ENCODE peak calls at places on chromosomes 7 and 10, in eight cellular contexts. L, E, G, H, Q, C, S and Z are unnamed samples.

GRCh38 chr7:32518534-32519140 is 23.3 kb downstream of the AVL9 start:
- DNase-seq in S (peak; percentile 27), C (no peak), Q (no peak), L (no peak), G (no peak), E (no peak), H (no peak), Z (no peak)

GRCh38 chr10:97463363-97464132 is 17.6 kb downstream of the ZDHHC16 start:
- DNase-seq in Q (no peak), S (peak; percentile 74), E (no peak), H (peak; percentile 65), L (no peak), C (peak; percentile 44), G (no peak), Z (peak; percentile 33)

GRCh38 chr10:126101744-126102143 is 205.4 kb downstream of the FANK1 start:
- DNase-seq in S (no peak), G (no peak), L (no peak), H (no peak), E (no peak), C (no peak), Q (no peak), Z (no peak)

GRCh38 chr10:88538038-88538437 is 45.1 kb downstream of the RNLS start:
- DNase-seq in H (no peak), C (no peak), S (no peak), L (no peak), Q (no peak), G (no peak), E (no peak), Z (no peak)

GRCh38 chr7:91265693-91266066 is 1.4 kb downstream of the FZD1 start:
- DNase-seq in Q (no peak), C (no peak), S (peak; percentile 56), L (no peak), E (no peak), G (no peak), H (no peak), Z (no peak)

GRCh38 chr10:132036153-132036886 is 29.4 kb upstream of the JAKMIP3 start:
- DNase-seq in E (no peak), G (no peak), S (peak; percentile 46), H (peak; percentile 31), L (no peak), Q (no peak), C (no peak), Z (no peak)

GRCh38 chr10:94038024-94038423 is 44.3 kb downstream of the PLCE1 start:
- DNase-seq in Q (no peak), S (no peak), G (no peak), H (no peak), C (no peak), E (no peak), L (no peak), Z (no peak)

GRCh38 chr7:136897676-136898075 is 29.2 kb downstream of the CHRM2 start:
- DNase-seq in L (no peak), C (no peak), S (no peak), G (no peak), H (no peak), Q (no peak), E (no peak), Z (no peak)

GRCh38 chr7:95906871-95907270 is 134.5 kb downstream of the DYNC1I1 start:
- DNase-seq in Q (no peak), C (no peak), S (no peak), L (no peak), H (no peak), E (no peak), G (no peak), Z (no peak)

GRCh38 chr7:115038158-115038557 is 116.3 kb downstream of the MDFIC start:
- DNase-seq in E (no peak), Q (no peak), G (no peak), L (no peak), S (no peak), H (no peak), C (no peak), Z (no peak)

GRCh38 chr10:128763588-128763987 is 637.4 kb upstream of the MKI67 start:
- DNase-seq in G (no peak), C (no peak), S (no peak), E (no peak), L (no peak), H (no peak), Q (no peak), Z (no peak)

GRCh38 chr10:103476046-103476768 is 2.8 kb downstream of the CALHM3 start:
- DNase-seq in H (peak; percentile 46), E (no peak), G (no peak), C (no peak), Q (no peak), S (no peak), L (no peak), Z (peak; percentile 15)

GRCh38 chr7:98913612-98914011 is 35.3 kb downstream of the TRRAP start:
- DNase-seq in Q (no peak), C (no peak), E (no peak), H (no peak), G (no peak), S (no peak), L (no peak), Z (no peak)

GRCh38 chr10:96719850-96720421 is 378 bp downstream of the PIK3AP1 start:
- DNase-seq in H (peak; percentile 75), Q (peak; percentile 7), L (no peak), G (peak; percentile 18), S (no peak), C (peak; percentile 59), E (peak; percentile 13), Z (peak; percentile 69)

GRCh38 chr7:154855366-154855765 is 147.6 kb downstream of the PAXIP1 start:
- DNase-seq in S (no peak), L (no peak), G (no peak), Q (no peak), E (no peak), H (no peak), C (no peak), Z (no peak)

GRCh38 chr7:45885264-45885882 is 2.9 kb upstream of the IGFBP1 start:
- DNase-seq in G (no peak), C (no peak), E (no peak), L (no peak), S (no peak), Q (no peak), H (no peak), Z (no peak)

GRCh38 chr10:3787001-3787400 is 2.0 kb upstream of the KLF6 start:
- DNase-seq in L (no peak), H (no peak), Q (no peak), E (no peak), S (no peak), G (no peak), C (no peak), Z (no peak)

GRCh38 chr7:28076421-28077163 is 104.0 kb downstream of the JAZF1 start:
- DNase-seq in L (no peak), H (no peak), S (no peak), C (no peak), G (no peak), Q (no peak), E (no peak), Z (no peak)

GRCh38 chr7:101137651-101138148 is 10.8 kb downstream of the SERPINE1 start:
- DNase-seq in H (no peak), G (no peak), L (no peak), Q (no peak), E (no peak), C (no peak), S (no peak), Z (no peak)

GRCh38 chr7:55413442-55413841 is 48.3 kb downstream of the LANCL2 start:
- DNase-seq in E (no peak), H (no peak), S (peak; percentile 66), L (no peak), C (no peak), Q (no peak), G (no peak), Z (no peak)

GRCh38 chr7:121259826-121260225 is 69.0 kb upstream of the WNT16 start:
- DNase-seq in G (no peak), E (no peak), S (no peak), Q (no peak), C (no peak), L (no peak), H (no peak), Z (no peak)

GRCh38 chr10:60913091-60913490 is 30.9 kb downstream of the RHOBTB1 start:
- DNase-seq in G (no peak), Q (no peak), S (no peak), L (no peak), C (no peak), E (no peak), H (no peak), Z (no peak)

GRCh38 chr10:67772894-67773511 is 65.0 kb downstream of the DNAJC12 start:
- DNase-seq in L (no peak), Q (no peak), E (no peak), H (no peak), S (no peak), C (no peak), G (no peak), Z (no peak)

GRCh38 chr10:50416885-50417284 is 165.6 kb upstream of the ASAH2 start:
- DNase-seq in G (no peak), Q (no peak), L (no peak), C (no peak), E (no peak), H (no peak), S (no peak), Z (no peak)